ENCODE peak calls at places on chromosomes 4 and X, in five cellular contexts. O is breast epithelium, W is HCT116, K is body of pancreas, P is Peyer's patch. Y is an unnamed sample.
A peak's percentile ranks its signal among the peaks of the same experiment; 100 is the strongest.

GRCh38 chrX:150362599-150363481 is at the start of gene MAMLD1:
- DNase-seq in O (no peak), W (peak; percentile 51), K (peak; percentile 73), P (peak; percentile 61), Y (peak; percentile 53)

GRCh38 chr4:17781072-17781830 is at the start of gene FAM184B:
- DNase-seq in O (no peak), W (no peak), K (no peak), P (no peak), Y (no peak)

GRCh38 chrX:80335062-80335830 is 85.0 kb upstream of the TENT5D start:
- DNase-seq in O (peak; percentile 58), W (no peak), K (peak; percentile 73), P (peak; percentile 67), Y (no peak)

GRCh38 chrX:131298846-131299245 is 9.7 kb upstream of the IGSF1 start:
- DNase-seq in O (no peak), W (no peak), K (no peak), P (no peak), Y (no peak)

GRCh38 chr4:142683997-142684396 is 162.1 kb downstream of the INPP4B start:
- DNase-seq in O (no peak), W (no peak), K (no peak), P (no peak), Y (no peak)

GRCh38 chr4:129145222-129145730 is 49.3 kb downstream of the C4orf33 start:
- DNase-seq in O (no peak), W (no peak), K (no peak), P (no peak), Y (no peak)

GRCh38 chr4:113256946-113257345 is 207.5 kb downstream of the ANK2 start:
- DNase-seq in O (no peak), W (no peak), K (no peak), P (no peak), Y (no peak)

GRCh38 chr4:46123872-46124755 is at the start of gene GABRG1:
- DNase-seq in O (no peak), W (no peak), K (no peak), P (no peak), Y (no peak)

GRCh38 chr4:186844059-186844681 is 120.5 kb upstream of the FAT1 start:
- DNase-seq in O (no peak), W (no peak), K (peak; percentile 34), P (no peak), Y (no peak)

GRCh38 chr4:55445921-55446577 is 50.3 kb downstream of the TMEM165 start:
- DNase-seq in O (no peak), W (no peak), K (no peak), P (no peak), Y (no peak)

GRCh38 chrX:95919605-95920004 is 765.0 kb upstream of the DIAPH2 start:
- DNase-seq in O (no peak), W (no peak), K (no peak), P (no peak), Y (no peak)

GRCh38 chr4:151553874-151554273 is 144.9 kb downstream of the FHIP1A start:
- DNase-seq in O (no peak), W (no peak), K (peak; percentile 21), P (peak; percentile 54), Y (no peak)

GRCh38 chrX:49992809-49993208 is 70.4 kb downstream of the CLCN5 start:
- DNase-seq in O (no peak), W (no peak), K (no peak), P (no peak), Y (no peak)

GRCh38 chr4:182688081-182688480 is 229.1 kb downstream of the DCTD start:
- DNase-seq in O (no peak), W (no peak), K (no peak), P (no peak), Y (no peak)

GRCh38 chrX:1649623-1650022 is 34.8 kb downstream of the ASMT start:
- DNase-seq in O (no peak), W (no peak), K (no peak), P (no peak), Y (no peak)
- H3K4me3 ChIP-seq in O (no peak overlapping the region), W (no peak overlapping the region), K (no peak overlapping the region), P (no peak overlapping the region), Y (no peak overlapping the region)

GRCh38 chrX:130108647-130109428 is 1.5 kb downstream of the ELF4 start:
- DNase-seq in O (no peak), W (no peak), K (no peak), P (peak; percentile 80), Y (peak; percentile 82)
- TF ChIP-seq POLR2A in O (no peak), W (no peak), K (no peak), P (no peak), Y (no peak)

GRCh38 chrX:1468250-1468772 is 15.6 kb upstream of the ASMTL start:
- DNase-seq in O (no peak), W (no peak), K (no peak), P (peak; percentile 46), Y (peak; percentile 92)

GRCh38 chrX:1465261-1466231 is 12.8 kb upstream of the ASMTL start:
- DNase-seq in O (no peak), W (no peak), K (no peak), P (no peak), Y (no peak)

GRCh38 chrX:1466232-1466661 is 13.5 kb upstream of the ASMTL start:
- DNase-seq in O (no peak), W (no peak), K (no peak), P (peak; percentile 42), Y (no peak)

GRCh38 chrX:1464282-1465131 is 11.8 kb upstream of the ASMTL start:
- DNase-seq in O (no peak), W (no peak), K (no peak), P (no peak), Y (no peak)

DNA sequence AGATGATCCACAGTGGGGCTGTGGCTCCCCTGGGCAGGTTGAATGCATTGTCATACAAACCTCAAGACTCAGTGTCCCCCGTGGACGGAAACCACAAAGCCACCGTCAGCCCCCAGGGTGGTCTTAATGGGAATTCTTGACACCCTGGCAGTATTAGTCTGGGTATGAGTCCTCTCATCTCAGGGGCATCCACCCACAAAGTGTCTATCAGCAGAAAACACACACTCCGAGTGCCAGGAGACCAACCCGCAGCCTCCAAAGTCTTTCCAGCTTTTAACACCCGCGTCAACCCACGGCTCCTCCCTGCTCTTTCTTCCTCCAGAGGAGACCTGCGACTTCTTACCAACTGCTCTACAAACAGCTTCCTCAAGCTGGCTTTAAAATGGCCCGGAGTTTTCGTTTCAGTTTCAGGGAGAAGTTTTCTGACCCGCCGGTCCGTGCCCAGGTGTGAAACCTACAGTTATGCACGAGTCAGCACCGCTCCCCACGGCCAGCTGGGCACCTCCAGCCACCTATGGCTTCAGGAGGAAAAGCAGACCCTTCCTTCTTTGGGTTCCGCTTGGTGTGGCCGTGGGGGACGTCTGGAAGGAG is 14.4 kb upstream of the ASMTL start:
- DNase-seq in O (no peak), W (no peak), K (no peak), P (peak; percentile 48), Y (no peak)
- H3K4me3 ChIP-seq in O (no peak overlapping the region), W (no peak overlapping the region), K (no peak overlapping the region), P (peak overlapping the region; percentile 34), Y (no peak overlapping the region)

DNA sequence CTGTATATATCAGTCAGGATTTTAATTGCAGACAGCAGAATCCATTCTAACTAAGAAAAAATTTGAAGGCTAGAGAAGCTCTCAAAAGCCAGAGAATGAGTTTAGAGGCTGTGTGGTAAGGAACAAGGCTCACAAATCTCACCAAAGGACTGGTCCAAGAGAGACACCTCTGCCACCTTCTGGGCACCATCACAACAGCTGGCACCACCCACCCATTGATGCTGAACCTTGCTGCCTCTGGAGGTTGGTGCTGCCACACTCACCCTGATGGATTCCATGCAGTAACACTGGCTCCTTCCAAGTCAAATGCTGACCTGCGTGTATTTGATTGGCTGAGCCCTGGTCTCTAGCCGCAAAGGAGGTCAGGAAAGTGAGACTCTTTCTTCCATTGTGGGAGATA is 100.8 kb downstream of the BEND2 start:
- DNase-seq in O (no peak), W (no peak), K (no peak), P (no peak), Y (no peak)
- TF ChIP-seq POLR2A in O (no peak), W (no peak), K (no peak), P (no peak), Y (no peak)

GRCh38 chr4:85548841-85549240 is 73.9 kb downstream of the ARHGAP24 start:
- DNase-seq in O (no peak), W (no peak), K (no peak), P (no peak), Y (no peak)
- H3K4me3 ChIP-seq in O (no peak overlapping the region), W (no peak overlapping the region), K (no peak overlapping the region), P (no peak overlapping the region), Y (no peak overlapping the region)

Y was measured in NB4.